ENCODE peak calls at places on chromosome 9, in seven cellular contexts. L, R, O, Z, Q, I and S are unnamed samples.
A peak's percentile ranks its signal among the peaks of the same experiment; 100 is the strongest.

GRCh38 chr9:87614402-87614801 is 111.5 kb upstream of the CTSL start:
- DNase-seq in Q (no peak), O (no peak), I (no peak), L (no peak), R (no peak), Z (no peak), S (no peak)

GRCh38 chr9:88076286-88077070 is 61.8 kb downstream of the SPATA31C2 start:
- DNase-seq in O (no peak), Z (peak; percentile 96), I (peak; percentile 50), L (peak; percentile 83), R (peak; percentile 84), Q (peak; percentile 71), S (peak; percentile 19)

GRCh38 chr9:85192750-85193149 is 523.2 kb downstream of the NTRK2 start:
- DNase-seq in Q (no peak), O (no peak), Z (no peak), R (no peak), I (no peak), L (no peak), S (no peak)

GRCh38 chr9:121976751-121977150 is 116.4 kb downstream of the TTLL11 start:
- DNase-seq in O (no peak), I (no peak), R (no peak), Q (no peak), Z (no peak), L (no peak), S (no peak)

GRCh38 chr9:107251756-107252322 is 31.2 kb upstream of the RAD23B start:
- DNase-seq in I (no peak), Z (peak; percentile 28), Q (no peak), R (no peak), O (no peak), L (no peak), S (no peak)

GRCh38 chr9:3699868-3700267 is 174.1 kb upstream of the RFX3 start:
- DNase-seq in L (no peak), O (no peak), I (peak; percentile 4), Q (no peak), Z (no peak), R (no peak), S (no peak)

GRCh38 chr9:113530942-113531341 is 67.4 kb downstream of the RGS3 start:
- DNase-seq in O (no peak), Q (no peak), Z (no peak), L (no peak), R (no peak), I (no peak), S (no peak)

GRCh38 chr9:116234091-116234490 is 80.5 kb downstream of the PAPPA start:
- DNase-seq in Z (no peak), Q (no peak), R (peak; percentile 95), L (no peak), O (no peak), I (no peak), S (no peak)

GRCh38 chr9:129979346-129979745 is 63.6 kb downstream of the FNBP1 start:
- DNase-seq in Z (no peak), I (no peak), O (no peak), R (no peak), Q (no peak), L (no peak), S (no peak)

GRCh38 chr9:10265102-10265708 is 347.6 kb downstream of the PTPRD start:
- DNase-seq in R (no peak), Z (no peak), I (no peak), Q (no peak), L (no peak), O (no peak), S (no peak)

GRCh38 chr9:126204708-126205225 is 121.9 kb upstream of the MVB12B start:
- DNase-seq in L (no peak), I (no peak), Q (no peak), R (no peak), Z (no peak), O (no peak), S (no peak)

GRCh38 chr9:92425578-92425977 is 1.3 kb upstream of the OMD start:
- DNase-seq in Z (no peak), R (peak; percentile 30), O (no peak), I (no peak), Q (no peak), L (no peak), S (no peak)

GRCh38 chr9:27194401-27195091 is 85.5 kb downstream of the TEK start:
- DNase-seq in Z (no peak), Q (no peak), L (no peak), I (no peak), O (no peak), R (no peak), S (no peak)

GRCh38 chr9:107620801-107621200 is 131.2 kb upstream of the KLF4 start:
- DNase-seq in Q (no peak), Z (no peak), I (no peak), O (no peak), L (no peak), R (no peak), S (no peak)

GRCh38 chr9:136681029-136681428 is 6.2 kb downstream of the AGPAT2 start:
- DNase-seq in R (no peak), L (no peak), O (no peak), Q (no peak), Z (no peak), I (no peak), S (no peak)

DNA sequence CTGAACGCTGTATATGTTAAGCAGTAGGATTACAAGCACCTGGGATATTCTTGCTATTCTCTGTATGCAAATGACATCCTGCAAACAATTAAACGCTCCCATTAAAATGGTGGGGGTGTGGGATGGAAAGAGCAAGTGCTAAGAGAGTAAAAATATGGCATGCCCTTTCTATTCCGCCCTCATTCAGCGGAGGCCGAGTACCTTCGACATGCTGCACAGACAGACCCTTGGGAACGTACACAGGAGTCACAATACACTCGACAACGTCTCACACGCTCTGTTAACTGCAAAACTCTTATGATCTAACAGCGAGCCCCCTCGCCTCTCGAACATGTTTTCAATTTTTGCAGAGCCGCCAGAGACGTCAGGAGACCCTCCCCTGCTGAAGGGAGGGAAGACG is 322.2 kb downstream of the CEMIP2 start:
- DNase-seq in O (no peak), L (no peak), R (no peak), I (no peak), Q (no peak), Z (no peak), S (no peak)
- H3K4me3 ChIP-seq in O (no peak overlapping the region), L (peak overlapping the region; percentile 45), R (no peak overlapping the region), I (no peak overlapping the region), Q (peak overlapping the region; percentile 40), Z (no peak overlapping the region), S (no peak overlapping the region)

DNA sequence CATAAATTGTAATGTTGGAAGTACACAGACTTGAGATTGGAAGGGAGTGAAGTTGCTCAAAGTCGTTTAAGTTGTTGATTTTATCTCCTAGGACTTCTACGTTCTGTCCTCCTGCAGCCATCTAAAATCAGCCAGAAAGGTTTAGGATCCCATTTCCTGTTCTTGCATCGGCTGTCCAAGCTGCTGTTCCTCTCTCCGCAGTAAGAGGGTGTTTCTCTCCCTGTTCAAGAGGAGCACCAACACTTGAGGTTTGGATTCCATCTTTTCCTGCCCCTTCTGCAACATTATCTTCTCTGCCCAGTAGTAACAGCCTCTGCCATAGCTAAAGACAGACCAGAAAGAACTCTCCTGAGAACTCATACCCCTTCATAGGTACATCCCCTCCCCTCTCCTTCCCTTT is 373.4 kb downstream of the GADD45G start:
- DNase-seq in O (no peak), Z (no peak), I (peak; percentile 35), Q (peak; percentile 30), R (peak; percentile 20), L (no peak), S (no peak)
- H3K4me3 ChIP-seq in O (no peak overlapping the region), Z (no peak overlapping the region), I (no peak overlapping the region), Q (no peak overlapping the region), R (no peak overlapping the region), L (no peak overlapping the region), S (no peak overlapping the region)

DNA sequence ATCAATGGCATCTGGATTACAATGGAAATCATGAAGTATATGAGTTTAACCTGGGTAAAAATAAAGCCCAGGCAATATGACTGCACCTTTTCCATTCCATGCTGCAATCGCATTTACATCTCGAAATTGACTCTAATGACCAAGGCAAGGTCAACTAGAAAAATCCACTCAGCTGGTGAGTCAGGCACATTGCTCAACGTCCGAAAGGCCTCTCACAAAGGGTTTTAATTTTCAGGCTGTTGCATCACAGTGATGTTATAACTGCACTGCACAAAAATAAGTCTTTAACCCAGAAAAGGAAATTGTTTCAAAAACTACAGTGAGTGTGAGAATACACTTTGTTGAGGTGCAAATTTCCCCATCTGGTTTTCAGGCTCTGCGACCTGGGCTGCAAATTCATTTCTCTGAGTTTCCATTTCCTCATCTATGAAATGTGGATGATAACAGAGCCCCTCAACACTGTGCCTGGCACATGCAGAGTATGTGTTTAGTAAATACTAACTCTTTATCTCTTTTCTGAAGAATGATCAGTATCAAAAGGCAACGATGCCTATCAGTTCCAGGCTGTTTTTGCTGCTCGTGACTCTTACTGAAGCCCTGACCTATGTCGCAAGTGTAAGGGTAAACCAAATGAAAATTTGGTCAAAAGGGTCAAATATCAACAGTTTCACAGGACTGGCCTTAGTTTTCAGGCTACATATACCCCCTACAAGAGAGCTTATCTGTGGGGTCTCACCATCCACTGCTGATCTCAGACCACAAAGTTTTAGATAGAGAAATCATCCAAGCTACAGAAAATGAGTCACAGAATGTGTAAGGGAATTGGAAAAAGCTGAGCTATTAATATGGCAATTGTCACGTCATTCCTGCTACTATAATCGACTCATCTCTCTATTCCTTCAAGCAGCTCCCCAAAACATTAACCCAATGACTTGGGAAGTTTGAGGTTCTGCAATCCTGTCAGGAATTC is 4.1 kb downstream of the NFIL3 start:
- DNase-seq in I (peak; percentile 35), L (peak; percentile 91), R (peak; percentile 46), Z (peak; percentile 53), Q (no peak), O (no peak), S (no peak)
- H3K4me3 ChIP-seq in I (no peak overlapping the region), L (no peak overlapping the region), R (no peak overlapping the region), Z (peak overlapping the region; percentile 73), Q (no peak overlapping the region), O (no peak overlapping the region), S (no peak overlapping the region)

DNA sequence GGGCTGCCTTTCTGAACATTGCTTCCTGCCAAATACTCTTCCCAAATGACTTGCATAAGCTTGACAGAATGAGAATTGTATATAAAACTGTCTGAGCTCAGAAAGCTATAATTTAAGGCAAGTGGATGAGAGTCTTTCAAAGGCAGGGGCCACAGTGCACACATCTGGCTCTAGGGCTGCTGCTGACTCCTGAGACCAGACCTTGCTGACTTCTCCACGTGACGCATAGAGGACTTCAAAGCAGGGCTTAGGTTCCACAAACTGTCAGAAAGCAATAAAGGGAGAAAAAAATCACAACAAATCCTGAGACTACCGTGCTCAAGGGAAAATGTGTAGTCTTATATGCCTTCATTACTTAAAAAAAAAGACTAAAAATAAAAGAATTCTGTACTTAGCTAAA is 79.5 kb upstream of the DIRAS2 start:
- DNase-seq in Z (no peak), L (no peak), R (no peak), O (no peak), I (no peak), Q (no peak), S (peak; percentile 85)
- H3K4me3 ChIP-seq in Z (no peak overlapping the region), L (no peak overlapping the region), R (no peak overlapping the region), O (no peak overlapping the region), I (no peak overlapping the region), Q (no peak overlapping the region), S (no peak overlapping the region)

GRCh38 chr9:94159069-94159915 is 75.0 kb downstream of the PTPDC1 start:
- DNase-seq in I (no peak), Z (no peak), R (no peak), L (no peak), O (no peak), Q (no peak), S (no peak)
- H3K4me3 ChIP-seq in I (no peak overlapping the region), Z (no peak overlapping the region), R (no peak overlapping the region), L (no peak overlapping the region), O (no peak overlapping the region), Q (no peak overlapping the region), S (no peak overlapping the region)